ENCODE peak calls at places on chromosome 10, in six cellular contexts. One of them, this sample, is unnamed.

GRCh38 chr10:130862626-130863025 is 448.9 kb downstream of the TCERG1L start:
- DNase-seq in body of pancreas: no peak
- DNase-seq in posterior vena cava: no peak
- DNase-seq in H7: no peak
- DNase-seq in HS-5: no peak
- DNase-seq in T-cell: no peak
- DNase-seq in this sample: no peak

GRCh38 chr10:60148266-60148840 is 241.3 kb downstream of the ANK3 start:
- DNase-seq in body of pancreas: no peak
- DNase-seq in posterior vena cava: no peak
- DNase-seq in H7: no peak
- DNase-seq in HS-5: peak
- DNase-seq in T-cell: no peak
- DNase-seq in this sample: no peak

GRCh38 chr10:110758898-110759297 is 112.8 kb upstream of the PDCD4 start:
- DNase-seq in body of pancreas: no peak
- DNase-seq in posterior vena cava: no peak
- DNase-seq in H7: no peak
- DNase-seq in HS-5: peak
- DNase-seq in T-cell: no peak
- DNase-seq in this sample: no peak

GRCh38 chr10:35486297-35486991 is 118.7 kb upstream of the GJD4 start:
- DNase-seq in body of pancreas: no peak
- DNase-seq in posterior vena cava: no peak
- DNase-seq in H7: no peak
- DNase-seq in HS-5: no peak
- DNase-seq in T-cell: no peak
- DNase-seq in this sample: peak

GRCh38 chr10:50604823-50605222 is 18.9 kb downstream of the SGMS1 start:
- DNase-seq in body of pancreas: no peak
- DNase-seq in posterior vena cava: no peak
- DNase-seq in H7: no peak
- DNase-seq in HS-5: no peak
- DNase-seq in T-cell: no peak
- DNase-seq in this sample: no peak

GRCh38 chr10:46020871-46021553 is 9.4 kb downstream of the NCOA4 start:
- DNase-seq in body of pancreas: no peak
- DNase-seq in posterior vena cava: no peak
- DNase-seq in H7: no peak
- DNase-seq in HS-5: peak
- DNase-seq in T-cell: no peak
- DNase-seq in this sample: peak

GRCh38 chr10:23829556-23829955 is 379.4 kb upstream of the KIAA1217 start:
- DNase-seq in body of pancreas: no peak
- DNase-seq in posterior vena cava: no peak
- DNase-seq in H7: no peak
- DNase-seq in HS-5: no peak
- DNase-seq in T-cell: no peak
- DNase-seq in this sample: no peak

GRCh38 chr10:91745086-91745831 is 53.0 kb upstream of the TNKS2 start:
- DNase-seq in body of pancreas: peak
- DNase-seq in posterior vena cava: no peak
- DNase-seq in H7: peak
- DNase-seq in HS-5: no peak
- DNase-seq in T-cell: no peak
- DNase-seq in this sample: no peak

GRCh38 chr10:86258488-86258887 is 108.1 kb downstream of the GRID1 start:
- DNase-seq in body of pancreas: no peak
- DNase-seq in posterior vena cava: no peak
- DNase-seq in H7: peak
- DNase-seq in HS-5: peak
- DNase-seq in T-cell: no peak
- DNase-seq in this sample: no peak

GRCh38 chr10:33291053-33291592 is 43.3 kb downstream of the NRP1 start:
- DNase-seq in body of pancreas: no peak
- DNase-seq in posterior vena cava: no peak
- DNase-seq in H7: no peak
- DNase-seq in HS-5: no peak
- DNase-seq in T-cell: no peak
- DNase-seq in this sample: no peak

GRCh38 chr10:47029181-47029971 is 118.1 kb downstream of the PTPN20 start:
- DNase-seq in body of pancreas: peak
- DNase-seq in posterior vena cava: peak
- DNase-seq in H7: peak
- DNase-seq in HS-5: no peak
- DNase-seq in T-cell: no peak
- DNase-seq in this sample: no peak

GRCh38 chr10:91162050-91162494 is 58.4 kb upstream of the PCGF5 start:
- DNase-seq in body of pancreas: no peak
- DNase-seq in posterior vena cava: no peak
- DNase-seq in H7: no peak
- DNase-seq in HS-5: peak
- DNase-seq in T-cell: no peak
- DNase-seq in this sample: no peak

GRCh38 chr10:42934351-42934811 is 142.5 kb upstream of the RET start:
- DNase-seq in body of pancreas: no peak
- DNase-seq in posterior vena cava: no peak
- DNase-seq in H7: no peak
- DNase-seq in HS-5: no peak
- DNase-seq in T-cell: no peak
- DNase-seq in this sample: no peak

GRCh38 chr10:73601486-73601921 is 10.4 kb upstream of the USP54 start:
- DNase-seq in body of pancreas: peak
- DNase-seq in posterior vena cava: no peak
- DNase-seq in H7: peak
- DNase-seq in HS-5: no peak
- DNase-seq in T-cell: no peak
- DNase-seq in this sample: no peak

GRCh38 chr10:103911021-103911459 is 6.9 kb downstream of the STN1 start:
- DNase-seq in body of pancreas: no peak
- DNase-seq in posterior vena cava: no peak
- DNase-seq in H7: no peak
- DNase-seq in HS-5: no peak
- DNase-seq in T-cell: peak
- DNase-seq in this sample: peak

This sample was measured in GF-D8.